ENCODE peak calls at places on chromosome 2, in ten cellular contexts. T is HTR-8/SVneo; B is B cell; G is tibial artery; J is naive thymus-derived CD4-positive, alpha-beta T cell; I is activated CD4-positive, alpha-beta T cell treated with anti-CD3 and anti-CD28 coated beads, Interleukin-2, amount 50 U/mL, for 1 hour; Y is NCI-H1105 treated with DMSO at 0.1 percent for 48 hours; P is heart left ventricle; X is psoas muscle; C is fibroblast of gingiva. U is an unnamed sample.

GRCh38 chr2:179235463-179236108 is 29.0 kb downstream of the SESTD1 start:
- DNase-seq in T (no peak), B (no peak), G (no peak), J (no peak), I (no peak), Y (no peak), P (no peak), X (no peak), C (peak), U (no peak)

GRCh38 chr2:230828272-230828961 is 36.3 kb upstream of the ITM2C start:
- DNase-seq in T (no peak), B (peak), G (no peak), J (no peak), I (no peak), Y (no peak), P (peak), X (peak), C (no peak), U (peak)

GRCh38 chr2:167933097-167933814 is 314.1 kb downstream of the STK39 start:
- DNase-seq in T (no peak), B (no peak), G (no peak), J (no peak), I (no peak), Y (no peak), P (no peak), X (no peak), C (no peak), U (no peak)

GRCh38 chr2:85799215-85799956 is 45.6 kb downstream of the ATOH8 start:
- DNase-seq in T (peak), B (no peak), G (peak), J (no peak), I (no peak), Y (no peak), P (peak), X (peak), C (no peak), U (no peak)

GRCh38 chr2:205763708-205764501 is 81.6 kb downstream of the NRP2 start:
- DNase-seq in T (peak), B (peak), G (no peak), J (peak), I (peak), Y (no peak), P (peak), X (peak), C (peak), U (no peak)

GRCh38 chr2:240191001-240191400 is 50.5 kb upstream of the OTOS start:
- DNase-seq in T (no peak), B (no peak), G (no peak), J (no peak), I (no peak), Y (no peak), P (no peak), X (no peak), C (no peak), U (no peak)

GRCh38 chr2:235813398-235813797 is 319.6 kb downstream of the AGAP1 start:
- DNase-seq in T (no peak), B (no peak), G (no peak), J (no peak), I (no peak), Y (no peak), P (no peak), X (no peak), C (no peak), U (no peak)

GRCh38 chr2:134926231-134926931 is 7.8 kb downstream of the CCNT2 start:
- DNase-seq in T (no peak), B (no peak), G (no peak), J (no peak), I (no peak), Y (no peak), P (no peak), X (no peak), C (peak), U (no peak)

GRCh38 chr2:73110622-73111299 is 2.0 kb downstream of the RAB11FIP5 start:
- DNase-seq in T (no peak), B (no peak), G (no peak), J (no peak), I (no peak), Y (no peak), P (no peak), X (no peak), C (peak), U (no peak)

GRCh38 chr2:190359896-190360376 is 16.5 kb downstream of the INPP1 start:
- DNase-seq in T (no peak), B (peak), G (peak), J (peak), I (peak), Y (peak), P (peak), X (peak), C (peak), U (peak)

GRCh38 chr2:236525416-236525997 is 44.1 kb upstream of the ACKR3 start:
- DNase-seq in T (no peak), B (no peak), G (no peak), J (no peak), I (no peak), Y (no peak), P (no peak), X (no peak), C (no peak), U (no peak)

GRCh38 chr2:73832905-73833304 is 4.1 kb downstream of the STAMBP start:
- DNase-seq in T (no peak), B (no peak), G (no peak), J (no peak), I (no peak), Y (no peak), P (no peak), X (no peak), C (peak), U (no peak)

GRCh38 chr2:10246370-10246769 is 56.3 kb upstream of the HPCAL1 start:
- DNase-seq in T (no peak), B (no peak), G (no peak), J (no peak), I (no peak), Y (no peak), P (no peak), X (peak), C (no peak), U (no peak)

GRCh38 chr2:190970872-190971506 is 43.0 kb downstream of the STAT1 start:
- DNase-seq in T (no peak), B (no peak), G (no peak), J (no peak), I (no peak), Y (no peak), P (no peak), X (no peak), C (no peak), U (no peak)

GRCh38 chr2:108594982-108595464 is 60.8 kb downstream of the LIMS1 start:
- DNase-seq in T (peak), B (no peak), G (no peak), J (no peak), I (no peak), Y (no peak), P (no peak), X (no peak), C (no peak), U (no peak)

GRCh38 chr2:105515581-105516415 is 116.9 kb upstream of the FHL2 start:
- DNase-seq in T (no peak), B (no peak), G (peak), J (no peak), I (no peak), Y (peak), P (peak), X (peak), C (no peak), U (no peak)

GRCh38 chr2:33158482-33159003 is 211.8 kb downstream of the LTBP1 start:
- DNase-seq in T (peak), B (no peak), G (no peak), J (no peak), I (no peak), Y (no peak), P (no peak), X (no peak), C (peak), U (no peak)

GRCh38 chr2:129857200-129857599 is 122.3 kb upstream of the RAB6C start:
- DNase-seq in T (no peak), B (no peak), G (no peak), J (no peak), I (no peak), Y (peak), P (peak), X (no peak), C (no peak), U (no peak)

GRCh38 chr2:22907330-22907729 is 477.6 kb upstream of the KLHL29 start:
- DNase-seq in T (no peak), B (no peak), G (no peak), J (no peak), I (no peak), Y (no peak), P (no peak), X (no peak), C (no peak), U (no peak)

GRCh38 chr2:41932241-41933034 is 115.4 kb upstream of the PKDCC start:
- DNase-seq in T (peak), B (no peak), G (peak), J (no peak), I (no peak), Y (no peak), P (peak), X (peak), C (peak), U (no peak)